ENCODE peak calls at places on chromosome 7, in seven cellular contexts. One of them, this sample, is unnamed.

GRCh38 chr7:155230169-155230593 is 67.5 kb upstream of the INSIG1 start:
- DNase-seq in GM13976: no peak
- DNase-seq in astrocyte of the spinal cord: peak; percentile 97
- DNase-seq in DND-41: no peak
- DNase-seq in tibial nerve: no peak
- DNase-seq in foreskin fibroblast: peak; percentile 97
- DNase-seq in cardiac muscle cell: peak; percentile 75
- DNase-seq in this sample: no peak

GRCh38 chr7:84187087-84187805 is 7.3 kb downstream of the SEMA3A start:
- DNase-seq in astrocyte of the spinal cord: peak; percentile 13
- DNase-seq in foreskin fibroblast: no peak
- DNase-seq in GM13976: no peak
- DNase-seq in tibial nerve: no peak
- DNase-seq in DND-41: no peak
- DNase-seq in cardiac muscle cell: peak; percentile 34
- DNase-seq in this sample: no peak

GRCh38 chr7:131034166-131034881 is 293.4 kb upstream of the MKLN1 start:
- DNase-seq in foreskin fibroblast: no peak
- DNase-seq in DND-41: peak; percentile 51
- DNase-seq in tibial nerve: no peak
- DNase-seq in cardiac muscle cell: no peak
- DNase-seq in GM13976: no peak
- DNase-seq in astrocyte of the spinal cord: no peak
- DNase-seq in this sample: no peak

GRCh38 chr7:116097365-116098009 is 66.9 kb upstream of the TFEC start:
- DNase-seq in DND-41: no peak
- DNase-seq in foreskin fibroblast: peak; percentile 36
- DNase-seq in tibial nerve: no peak
- DNase-seq in cardiac muscle cell: peak; percentile 61
- DNase-seq in astrocyte of the spinal cord: peak; percentile 75
- DNase-seq in GM13976: no peak
- DNase-seq in this sample: no peak

GRCh38 chr7:1555813-1556540 is at the start of gene TMEM184A:
- DNase-seq in tibial nerve: no peak
- DNase-seq in foreskin fibroblast: no peak
- DNase-seq in cardiac muscle cell: no peak
- DNase-seq in GM13976: peak; percentile 71
- DNase-seq in astrocyte of the spinal cord: no peak
- DNase-seq in DND-41: peak; percentile 37
- DNase-seq in this sample: no peak

GRCh38 chr7:73885975-73886798 is 25.2 kb downstream of the TMEM270 start:
- DNase-seq in cardiac muscle cell: peak; percentile 85
- DNase-seq in GM13976: no peak
- DNase-seq in DND-41: no peak
- DNase-seq in astrocyte of the spinal cord: peak; percentile 71
- DNase-seq in tibial nerve: peak; percentile 48
- DNase-seq in foreskin fibroblast: no peak
- DNase-seq in this sample: no peak

GRCh38 chr7:76364198-76364584 is 5.4 kb upstream of the YWHAG start:
- DNase-seq in astrocyte of the spinal cord: peak; percentile 74
- DNase-seq in GM13976: no peak
- DNase-seq in foreskin fibroblast: peak; percentile 66
- DNase-seq in tibial nerve: no peak
- DNase-seq in cardiac muscle cell: peak; percentile 78
- DNase-seq in DND-41: peak; percentile 59
- DNase-seq in this sample: no peak

GRCh38 chr7:80997841-80998240 is 79.0 kb upstream of the SEMA3C start:
- DNase-seq in foreskin fibroblast: no peak
- DNase-seq in GM13976: no peak
- DNase-seq in DND-41: no peak
- DNase-seq in astrocyte of the spinal cord: no peak
- DNase-seq in tibial nerve: no peak
- DNase-seq in cardiac muscle cell: no peak
- DNase-seq in this sample: no peak

GRCh38 chr7:5689118-5689517 is 92.3 kb downstream of the RNF216 start:
- DNase-seq in DND-41: no peak
- DNase-seq in GM13976: no peak
- DNase-seq in foreskin fibroblast: no peak
- DNase-seq in cardiac muscle cell: peak; percentile 71
- DNase-seq in tibial nerve: no peak
- DNase-seq in astrocyte of the spinal cord: peak; percentile 37
- DNase-seq in this sample: no peak

GRCh38 chr7:137146012-137146455 is 197.5 kb downstream of the PTN start:
- DNase-seq in cardiac muscle cell: peak; percentile 49
- DNase-seq in foreskin fibroblast: peak; percentile 72
- DNase-seq in tibial nerve: no peak
- DNase-seq in GM13976: no peak
- DNase-seq in DND-41: no peak
- DNase-seq in astrocyte of the spinal cord: peak; percentile 95
- DNase-seq in this sample: no peak

GRCh38 chr7:128406147-128406985 is 3.4 kb downstream of the IMPDH1 start:
- DNase-seq in GM13976: no peak
- DNase-seq in foreskin fibroblast: no peak
- DNase-seq in astrocyte of the spinal cord: no peak
- DNase-seq in cardiac muscle cell: no peak
- DNase-seq in DND-41: no peak
- DNase-seq in tibial nerve: no peak
- DNase-seq in this sample: no peak

GRCh38 chr7:1402791-1403755 is 56.2 kb downstream of the MICALL2 start:
- DNase-seq in foreskin fibroblast: no peak
- DNase-seq in DND-41: no peak
- DNase-seq in tibial nerve: no peak
- DNase-seq in GM13976: no peak
- DNase-seq in astrocyte of the spinal cord: no peak
- DNase-seq in cardiac muscle cell: no peak
- DNase-seq in this sample: no peak

GRCh38 chr7:83148776-83149175 is 13.9 kb downstream of the PCLO start:
- DNase-seq in tibial nerve: no peak
- DNase-seq in foreskin fibroblast: peak; percentile 56
- DNase-seq in DND-41: no peak
- DNase-seq in astrocyte of the spinal cord: peak; percentile 65
- DNase-seq in GM13976: no peak
- DNase-seq in cardiac muscle cell: peak; percentile 8
- DNase-seq in this sample: no peak

GRCh38 chr7:148084138-148084537 is 506.4 kb upstream of the C7orf33 start:
- DNase-seq in DND-41: peak; percentile 47
- DNase-seq in foreskin fibroblast: no peak
- DNase-seq in cardiac muscle cell: peak; percentile 68
- DNase-seq in GM13976: no peak
- DNase-seq in tibial nerve: no peak
- DNase-seq in astrocyte of the spinal cord: peak; percentile 31
- DNase-seq in this sample: no peak

GRCh38 chr7:147245274-147245673 is 1128.7 kb downstream of the CNTNAP2 start:
- DNase-seq in astrocyte of the spinal cord: peak; percentile 15
- DNase-seq in foreskin fibroblast: peak; percentile 0
- DNase-seq in tibial nerve: no peak
- DNase-seq in cardiac muscle cell: peak; percentile 50
- DNase-seq in GM13976: peak; percentile 38
- DNase-seq in DND-41: peak; percentile 31
- DNase-seq in this sample: no peak

GRCh38 chr7:30163231-30163894 is 28.6 kb downstream of the MTURN start:
- DNase-seq in GM13976: no peak
- DNase-seq in astrocyte of the spinal cord: no peak
- DNase-seq in DND-41: no peak
- DNase-seq in cardiac muscle cell: no peak
- DNase-seq in foreskin fibroblast: no peak
- DNase-seq in tibial nerve: no peak
- DNase-seq in this sample: no peak

GRCh38 chr7:101854084-101854865 is 36.8 kb downstream of the CUX1 start:
- DNase-seq in GM13976: no peak
- DNase-seq in astrocyte of the spinal cord: no peak
- DNase-seq in DND-41: no peak
- DNase-seq in tibial nerve: no peak
- DNase-seq in cardiac muscle cell: no peak
- DNase-seq in foreskin fibroblast: no peak
- DNase-seq in this sample: no peak

DNA sequence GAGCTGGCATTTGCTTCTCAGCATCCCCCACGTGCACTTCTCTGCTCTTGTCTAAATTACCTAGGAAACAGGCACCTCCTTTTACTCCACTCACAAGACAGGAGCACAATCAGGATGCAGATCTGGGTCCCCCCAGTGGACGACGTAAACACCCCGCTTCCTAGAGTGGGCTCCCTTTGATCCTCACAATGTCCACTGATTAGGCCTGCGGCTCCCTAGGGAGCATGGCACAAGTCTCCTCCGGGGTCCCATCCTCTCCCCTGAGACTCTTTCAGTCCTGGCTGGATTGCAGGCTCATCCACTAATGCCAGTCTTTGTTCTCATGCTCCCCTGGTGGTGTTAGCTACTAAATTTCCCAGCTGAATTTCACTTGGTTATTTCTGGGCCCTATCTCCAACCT is 98.3 kb downstream of the GLI3 start:
- DNase-seq in astrocyte of the spinal cord: no peak
- DNase-seq in DND-41: no peak
- DNase-seq in GM13976: no peak
- DNase-seq in cardiac muscle cell: no peak
- DNase-seq in tibial nerve: no peak
- DNase-seq in foreskin fibroblast: no peak
- DNase-seq in this sample: no peak
- TF ChIP-seq CTCF in astrocyte of the spinal cord: peak; percentile 19
- TF ChIP-seq CTCF in DND-41: no peak
- TF ChIP-seq CTCF in GM13976: no peak
- TF ChIP-seq CTCF in cardiac muscle cell: no peak
- TF ChIP-seq CTCF in tibial nerve: no peak
- TF ChIP-seq CTCF in foreskin fibroblast: no peak
- TF ChIP-seq CTCF in this sample: peak; percentile 48

GRCh38 chr7:93178213-93178612 is 30.0 kb upstream of the SAMD9L start:
- DNase-seq in astrocyte of the spinal cord: no peak
- DNase-seq in cardiac muscle cell: peak; percentile 41
- DNase-seq in GM13976: no peak
- DNase-seq in tibial nerve: no peak
- DNase-seq in foreskin fibroblast: no peak
- DNase-seq in DND-41: no peak
- DNase-seq in this sample: no peak
- TF ChIP-seq CTCF in astrocyte of the spinal cord: no peak
- TF ChIP-seq CTCF in cardiac muscle cell: peak; percentile 23
- TF ChIP-seq CTCF in GM13976: no peak
- TF ChIP-seq CTCF in tibial nerve: no peak
- TF ChIP-seq CTCF in foreskin fibroblast: no peak
- TF ChIP-seq CTCF in DND-41: peak; percentile 28
- TF ChIP-seq CTCF in this sample: peak; percentile 23

GRCh38 chr7:44981035-44981706 is 2.4 kb upstream of the MYO1G start:
- DNase-seq in tibial nerve: no peak
- DNase-seq in astrocyte of the spinal cord: no peak
- DNase-seq in GM13976: no peak
- DNase-seq in DND-41: peak; percentile 23
- DNase-seq in foreskin fibroblast: no peak
- DNase-seq in cardiac muscle cell: no peak
- DNase-seq in this sample: no peak

GRCh38 chr7:44977956-44978355 is 859 bp downstream of the MYO1G start:
- DNase-seq in astrocyte of the spinal cord: no peak
- DNase-seq in DND-41: no peak
- DNase-seq in GM13976: no peak
- DNase-seq in cardiac muscle cell: no peak
- DNase-seq in foreskin fibroblast: no peak
- DNase-seq in tibial nerve: no peak
- DNase-seq in this sample: no peak

GRCh38 chr7:44978511-44979366 is at the start of gene MYO1G:
- DNase-seq in foreskin fibroblast: no peak
- DNase-seq in DND-41: peak; percentile 95
- DNase-seq in astrocyte of the spinal cord: no peak
- DNase-seq in cardiac muscle cell: no peak
- DNase-seq in tibial nerve: no peak
- DNase-seq in GM13976: peak; percentile 85
- DNase-seq in this sample: no peak

GRCh38 chr7:44980393-44981034 is 1.7 kb upstream of the MYO1G start:
- DNase-seq in astrocyte of the spinal cord: peak; percentile 18
- DNase-seq in DND-41: peak; percentile 18
- DNase-seq in cardiac muscle cell: peak; percentile 70
- DNase-seq in tibial nerve: no peak
- DNase-seq in GM13976: peak; percentile 68
- DNase-seq in foreskin fibroblast: no peak
- DNase-seq in this sample: no peak

DNA sequence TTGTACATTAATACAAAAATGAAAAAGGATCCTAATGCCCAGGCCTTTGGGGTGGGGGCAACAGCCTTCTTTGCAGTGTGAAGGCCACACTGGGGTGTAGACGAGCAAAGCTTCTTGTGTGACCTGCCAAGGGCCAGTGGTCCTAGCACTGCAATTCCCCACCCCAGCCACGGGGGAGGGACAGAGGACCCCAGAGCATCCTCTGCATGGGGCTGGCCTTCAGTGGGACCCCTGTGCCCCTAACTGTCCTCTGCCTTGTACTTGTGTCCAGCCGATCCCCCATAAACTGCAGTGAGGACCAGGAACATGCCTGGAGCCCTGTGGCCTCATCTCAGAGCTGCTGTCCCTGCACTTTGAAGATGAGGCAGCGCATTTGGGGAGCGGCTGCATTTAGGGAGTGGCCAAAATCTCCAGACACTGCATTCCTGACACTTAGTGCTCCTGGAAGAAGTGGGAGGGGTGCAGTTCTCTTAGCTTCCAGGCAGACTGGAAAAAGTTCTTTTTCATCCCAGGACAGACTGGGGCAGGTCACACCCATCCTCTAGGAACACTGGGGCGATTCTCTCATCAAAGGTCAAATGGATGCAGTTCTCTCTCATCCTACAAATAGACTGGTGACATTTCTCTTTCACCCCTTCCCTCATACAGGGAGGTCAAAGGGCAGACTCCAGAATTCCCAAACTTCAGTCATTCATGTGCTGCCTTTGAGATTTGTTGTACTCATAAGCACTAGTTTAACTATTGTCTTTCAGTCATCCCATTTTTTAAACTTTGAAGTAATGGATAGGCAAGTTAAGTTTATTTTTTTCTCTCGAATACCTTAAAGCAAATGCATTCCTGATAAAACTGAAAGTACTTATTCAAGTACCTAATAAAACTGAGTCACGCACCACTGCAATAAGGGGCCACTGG is 922 bp upstream of the MYO1G start:
- DNase-seq in astrocyte of the spinal cord: no peak
- DNase-seq in GM13976: no peak
- DNase-seq in cardiac muscle cell: no peak
- DNase-seq in foreskin fibroblast: no peak
- DNase-seq in tibial nerve: no peak
- DNase-seq in DND-41: no peak
- DNase-seq in this sample: no peak
- TF ChIP-seq CTCF in astrocyte of the spinal cord: no peak
- TF ChIP-seq CTCF in GM13976: peak; percentile 29
- TF ChIP-seq CTCF in cardiac muscle cell: no peak
- TF ChIP-seq CTCF in foreskin fibroblast: no peak
- TF ChIP-seq CTCF in tibial nerve: no peak
- TF ChIP-seq CTCF in DND-41: peak; percentile 4
- TF ChIP-seq CTCF in this sample: no peak

DNA sequence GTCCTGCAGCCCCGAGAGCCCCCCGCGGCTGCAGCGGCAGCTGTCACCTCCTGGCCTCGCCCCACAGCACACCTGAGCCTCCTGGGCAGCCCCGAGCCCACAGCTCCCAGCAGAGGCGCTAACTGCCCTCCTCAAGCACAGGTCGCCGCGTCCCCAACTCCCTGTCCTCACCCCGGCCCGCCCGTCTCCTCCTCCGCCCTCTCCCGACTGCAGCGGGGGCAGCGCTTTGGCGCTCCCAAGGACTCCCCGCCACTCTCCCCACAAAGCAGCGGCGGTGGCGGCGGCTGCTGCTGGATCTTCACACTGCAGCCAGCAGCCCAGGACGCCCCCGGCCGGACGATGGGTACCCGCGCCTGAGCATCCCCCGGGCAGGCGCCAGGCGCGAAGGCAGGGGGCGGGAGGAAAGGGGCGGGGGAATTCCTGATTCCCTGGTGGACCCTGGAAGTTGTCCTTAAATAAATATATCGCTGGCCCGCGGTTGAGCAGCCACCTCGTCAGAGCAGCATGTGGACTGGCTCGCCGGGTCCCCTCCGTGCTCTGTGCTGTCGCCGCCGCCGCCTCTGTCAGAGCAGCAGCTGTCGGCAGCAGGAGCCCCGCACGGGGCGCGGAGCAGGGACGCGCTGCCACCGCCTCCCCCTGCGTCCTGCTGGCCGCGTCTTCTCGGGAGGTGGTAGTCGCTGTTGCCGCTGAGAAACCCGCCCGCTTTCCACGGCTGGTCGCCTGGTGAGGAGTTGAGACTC is at the start of gene ZNF804B:
- DNase-seq in GM13976: peak; percentile 32
- DNase-seq in DND-41: no peak
- DNase-seq in cardiac muscle cell: no peak
- DNase-seq in tibial nerve: no peak
- DNase-seq in astrocyte of the spinal cord: no peak
- DNase-seq in foreskin fibroblast: no peak
- DNase-seq in this sample: no peak
- TF ChIP-seq CTCF in GM13976: no peak
- TF ChIP-seq CTCF in DND-41: no peak
- TF ChIP-seq CTCF in cardiac muscle cell: no peak
- TF ChIP-seq CTCF in tibial nerve: no peak
- TF ChIP-seq CTCF in astrocyte of the spinal cord: no peak
- TF ChIP-seq CTCF in foreskin fibroblast: no peak
- TF ChIP-seq CTCF in this sample: no peak

This sample was measured in type B pancreatic cell.